ENCODE peak calls at places on chromosomes 7 and 10, in eight cellular contexts. A is GM12865; F is lung; B is HL-60; S is CD8-positive, alpha-beta memory T cell; D is fibroblast of villous mesenchyme; H is psoas muscle; U is esophagus squamous epithelium. T is an unnamed sample.

GRCh38 chr10:75598998-75599397 is 167.6 kb downstream of the LRMDA start:
- DNase-seq in A (no peak), F (no peak), B (no peak), S (no peak), D (no peak), H (no peak), U (no peak), T (no peak)

GRCh38 chr7:139340808-139341057 is 404 bp upstream of the FMC1 start:
- DNase-seq in A (no peak), F (no peak), B (no peak), S (no peak), D (no peak), H (peak), U (no peak), T (no peak)

GRCh38 chr7:117098457-117098856 is 145.2 kb downstream of the ST7 start:
- DNase-seq in A (no peak), F (no peak), B (no peak), S (no peak), D (peak), H (no peak), U (no peak), T (no peak)

GRCh38 chr10:78288716-78289115 is 255.1 kb downstream of the RPS24 start:
- DNase-seq in A (no peak), F (no peak), B (no peak), S (no peak), D (no peak), H (no peak), U (no peak), T (no peak)

GRCh38 chr10:10010397-10010796 is 1007.3 kb upstream of the CELF2 start:
- DNase-seq in A (no peak), F (no peak), B (no peak), S (no peak), D (no peak), H (no peak), U (no peak), T (no peak)

GRCh38 chr7:143447500-143447899 is 4.2 kb downstream of the TAS2R60 start:
- DNase-seq in A (no peak), F (no peak), B (no peak), S (no peak), D (no peak), H (no peak), U (no peak), T (no peak)

GRCh38 chr10:77348082-77348481 is 289.5 kb downstream of the KCNMA1 start:
- DNase-seq in A (peak), F (no peak), B (no peak), S (no peak), D (no peak), H (no peak), U (no peak), T (no peak)

GRCh38 chr7:2666588-2667250 is 21.3 kb upstream of the AMZ1 start:
- DNase-seq in A (no peak), F (no peak), B (no peak), S (no peak), D (no peak), H (no peak), U (no peak), T (no peak)

GRCh38 chr7:105985821-105986220 is 22.8 kb downstream of the CDHR3 start:
- DNase-seq in A (no peak), F (no peak), B (no peak), S (no peak), D (no peak), H (no peak), U (no peak), T (no peak)

GRCh38 chr10:110147961-110148360 is 59.4 kb upstream of the MXI1 start:
- DNase-seq in A (no peak), F (no peak), B (no peak), S (no peak), D (no peak), H (no peak), U (no peak), T (no peak)

GRCh38 chr10:131420867-131421266 is 109.3 kb upstream of the TCERG1L start:
- DNase-seq in A (no peak), F (no peak), B (no peak), S (no peak), D (no peak), H (no peak), U (no peak), T (no peak)
- H3K4me3 ChIP-seq in A (no peak), F (no peak), B (no peak), S (no peak), D (no peak), H (no peak), U (no peak), T (no peak)

DNA sequence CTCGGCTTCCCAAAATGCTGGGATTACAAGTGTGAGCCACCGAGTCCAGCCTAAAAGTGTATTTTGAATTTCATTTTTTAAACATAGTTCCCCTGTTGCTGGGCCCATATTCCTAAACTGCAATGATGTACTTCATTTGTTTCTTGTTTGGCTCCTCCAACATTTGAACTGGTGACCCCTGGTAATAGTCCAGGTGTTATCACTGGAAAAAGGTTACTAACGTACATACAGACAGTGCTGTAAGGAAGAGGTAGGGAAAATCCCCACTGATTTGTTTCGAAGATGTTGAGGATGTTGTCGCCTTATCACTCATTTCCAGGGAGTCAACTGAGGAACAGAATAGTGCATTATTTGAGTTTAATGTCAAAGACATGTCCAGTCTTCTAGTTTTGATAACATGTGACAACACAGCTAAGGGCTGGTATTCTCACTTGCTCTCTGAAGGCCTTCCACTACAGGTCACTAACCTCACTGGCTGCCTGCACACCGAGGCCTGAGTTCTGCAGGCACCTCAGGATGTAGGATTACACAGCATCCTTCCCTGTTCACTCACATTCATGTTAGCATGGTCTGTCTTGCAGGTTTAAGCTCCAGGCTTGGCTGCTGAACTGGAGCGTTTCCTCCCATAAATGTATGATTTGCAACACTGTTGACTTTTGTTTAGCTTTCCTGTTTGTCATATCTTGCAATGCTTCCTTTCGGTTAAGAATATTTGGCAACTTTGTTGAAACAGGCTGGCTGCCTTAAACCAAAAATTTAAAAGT is 362.8 kb downstream of the INHBA start:
- DNase-seq in A (no peak), F (no peak), B (no peak), S (no peak), D (peak), H (no peak), U (no peak), T (no peak)
- H3K4me3 ChIP-seq in A (no peak), F (no peak), B (no peak), S (no peak), D (no peak), H (no peak), U (no peak), T (no peak)

GRCh38 chr7:74092321-74092963 is 8.8 kb downstream of the LIMK1 start:
- DNase-seq in A (peak), F (no peak), B (no peak), S (no peak), D (no peak), H (peak), U (no peak), T (no peak)

GRCh38 chr7:74094224-74095095 is 10.9 kb downstream of the LIMK1 start:
- DNase-seq in A (peak), F (peak), B (peak), S (peak), D (peak), H (peak), U (peak), T (no peak)

GRCh38 chr7:74097937-74098614 is 14.5 kb downstream of the LIMK1 start:
- DNase-seq in A (no peak), F (no peak), B (no peak), S (no peak), D (peak), H (peak), U (no peak), T (no peak)

GRCh38 chr7:74092964-74093339 is 9.3 kb downstream of the LIMK1 start:
- DNase-seq in A (peak), F (peak), B (peak), S (peak), D (peak), H (peak), U (no peak), T (no peak)

GRCh38 chr7:74093671-74094223 is 10.1 kb downstream of the LIMK1 start:
- DNase-seq in A (peak), F (no peak), B (no peak), S (no peak), D (no peak), H (peak), U (no peak), T (no peak)
- H3K4me3 ChIP-seq in A (peak), F (no peak), B (peak), S (peak), D (no peak), H (peak), U (peak), T (no peak)

DNA sequence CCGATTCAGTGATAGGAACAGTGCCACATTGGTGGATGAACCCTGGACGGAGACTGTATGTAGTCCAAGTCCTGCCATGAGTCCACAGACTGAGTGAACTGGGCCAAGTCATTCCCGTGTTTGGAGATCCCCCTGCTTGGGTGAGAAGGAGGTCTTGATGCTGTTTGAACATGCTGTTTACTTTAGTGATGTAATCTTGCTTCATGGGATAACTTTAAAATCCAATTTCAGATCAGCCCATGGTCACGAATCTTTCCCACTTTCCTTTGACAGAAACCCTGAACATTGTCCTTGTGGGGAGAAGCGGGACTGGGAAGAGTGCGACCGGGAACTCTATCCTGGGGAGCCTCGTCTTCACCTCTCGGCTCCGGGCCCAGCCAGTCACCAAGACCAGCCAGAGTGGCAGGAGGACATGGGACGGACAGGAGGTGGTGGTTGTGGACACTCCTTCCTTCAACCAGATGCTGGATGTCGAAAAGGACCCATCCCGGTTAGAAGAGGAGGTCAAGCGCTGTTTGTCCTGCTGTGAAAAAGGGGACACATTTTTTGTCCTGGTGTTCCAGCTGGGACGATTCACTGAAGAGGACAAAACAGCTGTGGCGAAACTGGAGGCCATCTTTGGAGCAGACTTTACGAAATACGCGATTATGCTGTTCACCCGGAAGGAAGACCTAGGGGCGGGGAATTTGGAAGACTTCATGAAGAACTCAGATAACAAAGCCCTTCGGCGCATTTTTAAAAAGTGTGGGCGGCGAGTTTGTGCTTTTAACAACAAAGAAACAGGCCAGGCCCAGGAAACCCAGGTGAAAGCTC is 26.6 kb downstream of the GIMAP8 start:
- DNase-seq in A (no peak), F (no peak), B (no peak), S (no peak), D (no peak), H (no peak), U (no peak), T (no peak)
- H3K4me3 ChIP-seq in A (no peak), F (no peak), B (no peak), S (no peak), D (no peak), H (no peak), U (no peak), T (no peak)

GRCh38 chr7:44103566-44103940 is 592 bp upstream of the AEBP1 start:
- DNase-seq in A (no peak), F (no peak), B (no peak), S (no peak), D (no peak), H (no peak), U (no peak), T (no peak)

GRCh38 chr7:44103941-44104879 is at the start of gene AEBP1:
- DNase-seq in A (no peak), F (no peak), B (no peak), S (peak), D (peak), H (peak), U (no peak), T (no peak)

GRCh38 chr7:44106311-44107065 is 2.3 kb downstream of the AEBP1 start:
- DNase-seq in A (no peak), F (no peak), B (no peak), S (no peak), D (no peak), H (no peak), U (no peak), T (no peak)

GRCh38 chr7:44105832-44106231 is 1.7 kb downstream of the AEBP1 start:
- DNase-seq in A (no peak), F (no peak), B (no peak), S (no peak), D (no peak), H (no peak), U (no peak), T (no peak)

DNA sequence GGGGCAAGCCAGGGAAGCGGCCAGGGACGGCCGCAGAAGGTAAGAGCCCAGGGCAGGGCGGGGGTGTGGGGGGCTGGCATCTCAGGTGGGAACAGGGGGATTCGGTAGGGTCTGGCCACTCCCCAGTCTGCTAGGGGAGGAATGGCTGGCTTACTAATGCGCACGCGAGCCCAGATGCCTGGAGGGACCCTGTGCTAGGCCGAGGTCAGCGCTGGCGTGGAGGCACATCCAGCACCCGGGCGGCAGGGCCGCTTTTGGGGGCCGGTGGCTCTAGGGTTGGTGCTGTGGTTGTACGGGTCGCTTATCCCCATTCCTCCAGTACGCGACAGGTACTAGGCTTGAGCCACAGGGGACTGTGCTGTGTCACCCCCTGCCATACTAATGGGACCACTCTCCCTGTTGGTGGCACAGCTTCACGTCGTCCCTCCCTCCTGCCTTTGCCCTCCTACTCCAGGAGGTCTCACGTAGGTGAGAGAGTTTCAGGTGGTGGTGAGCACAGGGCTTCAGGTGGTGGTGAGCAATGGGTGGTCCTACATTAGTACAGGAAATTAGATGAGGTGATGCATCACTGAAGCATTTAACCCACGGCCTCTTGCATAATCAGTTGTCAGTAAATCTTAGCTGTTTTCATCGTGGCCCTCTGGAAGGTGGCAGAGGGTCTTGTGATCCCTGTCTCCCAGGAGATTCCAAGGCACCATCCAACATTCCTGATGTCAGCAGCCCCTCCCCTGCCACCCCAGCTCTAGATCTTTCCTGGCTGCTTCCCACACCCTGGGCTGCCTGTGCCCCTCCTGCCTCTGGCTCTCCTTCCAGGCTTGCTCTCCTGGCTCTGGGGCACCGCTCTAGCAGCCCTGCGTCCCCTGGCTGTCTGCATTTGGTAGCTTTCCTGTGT is 981 bp downstream of the AEBP1 start:
- DNase-seq in A (no peak), F (no peak), B (no peak), S (no peak), D (peak), H (no peak), U (no peak), T (no peak)
- H3K4me3 ChIP-seq in A (no peak), F (peak), B (no peak), S (peak), D (peak), H (peak), U (peak), T (peak)

GRCh38 chr7:127250312-127251047 is 2.3 kb downstream of the GRM8 start:
- DNase-seq in A (no peak), F (no peak), B (no peak), S (no peak), D (no peak), H (no peak), U (no peak), T (no peak)

GRCh38 chr7:127252380-127252718 is 392 bp downstream of the GRM8 start:
- DNase-seq in A (no peak), F (no peak), B (no peak), S (no peak), D (no peak), H (no peak), U (no peak), T (no peak)

GRCh38 chr7:127251458-127252379 is 1.0 kb downstream of the GRM8 start:
- DNase-seq in A (peak), F (no peak), B (no peak), S (no peak), D (no peak), H (peak), U (no peak), T (no peak)

GRCh38 chr7:127252736-127253288 is at the start of gene GRM8:
- DNase-seq in A (no peak), F (no peak), B (no peak), S (no peak), D (peak), H (peak), U (no peak), T (no peak)

DNA sequence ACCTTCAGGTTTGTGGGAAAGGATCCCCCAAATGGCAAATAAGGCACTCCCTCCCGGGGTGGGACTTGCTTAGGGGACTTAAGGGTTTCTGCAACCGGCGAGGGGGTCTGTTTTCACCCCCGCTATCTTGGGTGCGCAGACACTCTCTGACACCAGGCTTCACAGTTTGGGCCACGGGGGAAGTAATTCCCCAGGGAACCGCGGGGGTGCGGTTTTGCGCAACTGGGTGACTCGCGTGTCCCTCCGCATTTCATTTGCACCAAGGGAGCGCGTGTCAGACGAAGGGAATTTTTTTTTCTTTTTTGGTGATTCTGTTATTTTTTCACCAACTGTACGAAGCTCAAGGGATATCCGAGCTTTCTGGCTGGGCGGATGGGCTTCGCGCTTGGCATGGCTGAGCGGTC is 1.7 kb downstream of the GRM8 start:
- DNase-seq in A (no peak), F (no peak), B (no peak), S (no peak), D (no peak), H (peak), U (no peak), T (no peak)
- H3K4me3 ChIP-seq in A (no peak), F (peak), B (no peak), S (no peak), D (no peak), H (peak), U (no peak), T (no peak)

GRCh38 chr10:131982796-131983195 is 1.1 kb upstream of the BNIP3 start:
- DNase-seq in A (no peak), F (no peak), B (no peak), S (no peak), D (no peak), H (no peak), U (no peak), T (no peak)
- H3K4me3 ChIP-seq in A (peak), F (peak), B (peak), S (peak), D (peak), H (peak), U (peak), T (peak)